ENCODE peak calls at places on chromosomes 7 and 10, in seven cellular contexts. V is activated CD4-positive, alpha-beta memory T cell treated with anti-CD3 and anti-CD28 coated beads for 36 hours; T is activated naive CD8-positive, alpha-beta T cell treated with anti-CD3 and anti-CD28 coated beads, Interleukin-2, amount 10 ng/mL, durations not matched to agents 7 days and 5 days; A is ovary; B is SK-N-DZ; H is NCI-H446 treated with DMSO at 0.1 percent for 48 hours; J is GM18507. R is an unnamed sample.

GRCh38 chr7:73519867-73520672 is 2.0 kb downstream of the BAZ1B start:
- DNase-seq in J (no peak), B (peak), A (no peak), H (no peak), V (peak), T (no peak), R (no peak)

GRCh38 chr7:117665393-117665792 is 185.6 kb downstream of the CFTR start:
- DNase-seq in A (no peak), V (no peak), B (no peak), T (no peak), H (no peak), J (no peak), R (no peak)

GRCh38 chr10:75035975-75036708 is 75.3 kb upstream of the SAMD8 start:
- DNase-seq in H (no peak), J (no peak), V (peak), A (no peak), T (no peak), B (no peak), R (no peak)

GRCh38 chr10:69333205-69333604 is 54.9 kb downstream of the HK1 start:
- DNase-seq in H (no peak), V (no peak), T (no peak), B (no peak), A (no peak), J (no peak), R (peak)

GRCh38 chr7:130374507-130374906 is 5.8 kb upstream of the CPA1 start:
- DNase-seq in J (no peak), A (no peak), T (no peak), H (no peak), B (no peak), V (no peak), R (no peak)

GRCh38 chr7:19752045-19752444 is 21.4 kb downstream of the TMEM196 start:
- DNase-seq in B (no peak), A (no peak), T (no peak), H (no peak), V (no peak), J (no peak), R (no peak)

GRCh38 chr10:125201108-125201524 is 40.8 kb upstream of the CTBP2 start:
- DNase-seq in V (peak), T (no peak), B (no peak), H (no peak), J (no peak), A (no peak), R (no peak)

GRCh38 chr7:66542528-66543373 is 85.9 kb upstream of the KCTD7 start:
- DNase-seq in T (no peak), B (no peak), A (no peak), V (no peak), J (no peak), H (no peak), R (no peak)

GRCh38 chr10:91135113-91135512 is 85.3 kb upstream of the PCGF5 start:
- DNase-seq in J (no peak), H (no peak), V (no peak), B (no peak), T (no peak), A (no peak), R (no peak)

GRCh38 chr7:101017099-101017777 is 2.6 kb upstream of the MUC17 start:
- DNase-seq in H (no peak), V (peak), A (peak), B (peak), T (peak), J (peak), R (peak)

GRCh38 chr7:66145404-66145843 is 30.8 kb downstream of the CRCP start:
- DNase-seq in V (no peak), A (peak), T (no peak), B (peak), J (no peak), H (no peak), R (peak)

GRCh38 chr7:130923930-130924329 is 189.9 kb upstream of the KLF14 start:
- DNase-seq in B (no peak), J (no peak), H (no peak), A (no peak), V (no peak), T (no peak), R (no peak)

GRCh38 chr7:106866298-106867281 is 1.5 kb downstream of the PIK3CG start:
- DNase-seq in T (no peak), J (no peak), V (peak), A (no peak), H (no peak), B (no peak), R (no peak)

GRCh38 chr7:39299695-39300094 is 266.5 kb upstream of the YAE1 start:
- DNase-seq in A (no peak), H (no peak), V (no peak), B (no peak), J (no peak), T (no peak), R (no peak)

GRCh38 chr7:150410131-150410530 is 31.0 kb downstream of the ZNF775 start:
- DNase-seq in B (no peak), J (no peak), T (no peak), H (no peak), V (no peak), A (no peak), R (no peak)

GRCh38 chr10:113961261-113961938 is 82.3 kb upstream of the ADRB1 start:
- DNase-seq in B (no peak), V (peak), T (peak), J (no peak), H (no peak), A (no peak), R (no peak)

GRCh38 chr7:90841759-90842429 is 245.8 kb downstream of the CDK14 start:
- DNase-seq in J (no peak), B (no peak), V (no peak), T (no peak), H (no peak), A (no peak), R (no peak)